ENCODE peak calls at places on chromosomes 4 and X, in seven cellular contexts. F is PC-3, R is GM23338, H is GM23248, E is PC-9, O is SK-N-SH, N is Karpas-422. Q is an unnamed sample. For H3K9me2, the result is how much of the 10 kb centered on the place peaks cover.

GRCh38 chr4:16194199-16194598 is 32.1 kb downstream of the TAPT1 start:
- DNase-seq in F (no peak), R (no peak), H (peak), E (no peak), O (no peak), N (no peak), Q (no peak)

GRCh38 chr4:187294861-187295260 is 571.2 kb upstream of the FAT1 start:
- DNase-seq in F (peak), R (no peak), H (no peak), E (no peak), O (no peak), N (no peak), Q (no peak)

GRCh38 chr4:1244978-1245471 is 3.9 kb downstream of the CTBP1 start:
- DNase-seq in F (no peak), R (no peak), H (no peak), E (no peak), O (no peak), N (no peak), Q (no peak)

GRCh38 chrX:45187731-45188130 is 12.9 kb downstream of the DIPK2B start:
- DNase-seq in F (peak), R (no peak), H (peak), E (no peak), O (no peak), N (no peak), Q (no peak)

GRCh38 chr4:152828122-152828521 is 48.4 kb downstream of the ARFIP1 start:
- DNase-seq in F (peak), R (no peak), H (no peak), E (no peak), O (no peak), N (no peak), Q (no peak)

GRCh38 chr4:2788101-2788500 is 4.8 kb upstream of the SH3BP2 start:
- DNase-seq in F (no peak), R (no peak), H (no peak), E (no peak), O (no peak), N (no peak), Q (no peak)

GRCh38 chr4:169225812-169226211 is 44.9 kb downstream of the SH3RF1 start:
- DNase-seq in F (peak), R (no peak), H (peak), E (peak), O (no peak), N (no peak), Q (peak)

GRCh38 chr4:1171306-1172227 is 816 bp downstream of the SPON2 start:
- DNase-seq in F (no peak), R (peak), H (peak), E (no peak), O (peak), N (no peak), Q (no peak)

GRCh38 chr4:107125496-107125895 is 89.4 kb upstream of the DKK2 start:
- DNase-seq in F (no peak), R (no peak), H (peak), E (no peak), O (no peak), N (no peak), Q (no peak)

GRCh38 chrX:8404958-8405357 is 59.7 kb upstream of the VCX3B start:
- DNase-seq in F (no peak), R (no peak), H (no peak), E (no peak), O (no peak), N (no peak), Q (no peak)

GRCh38 chr4:119585771-119586170 is 42.8 kb downstream of the PDE5A start:
- DNase-seq in F (peak), R (no peak), H (peak), E (no peak), O (no peak), N (peak), Q (no peak)

GRCh38 chr4:56671373-56671772 is 9.7 kb downstream of the HOPX start:
- DNase-seq in F (no peak), R (no peak), H (no peak), E (no peak), O (no peak), N (no peak), Q (no peak)

GRCh38 chr4:169070895-169071218 is 60.8 kb upstream of the CBR4 start:
- DNase-seq in F (peak), R (no peak), H (no peak), E (peak), O (no peak), N (no peak), Q (no peak)

GRCh38 chr4:107747748-107748486 is 27.9 kb upstream of the PAPSS1 start:
- DNase-seq in F (peak), R (no peak), H (no peak), E (no peak), O (no peak), N (no peak), Q (no peak)

GRCh38 chr4:99154658-99155342 is 10.7 kb upstream of the ADH4 start:
- DNase-seq in F (no peak), R (no peak), H (no peak), E (no peak), O (no peak), N (no peak), Q (no peak)
- H3K9me2 ChIP-seq in F (under half), R (under half), H (under half), E (under half), O (under half), N (under half), Q (under half)

DNA sequence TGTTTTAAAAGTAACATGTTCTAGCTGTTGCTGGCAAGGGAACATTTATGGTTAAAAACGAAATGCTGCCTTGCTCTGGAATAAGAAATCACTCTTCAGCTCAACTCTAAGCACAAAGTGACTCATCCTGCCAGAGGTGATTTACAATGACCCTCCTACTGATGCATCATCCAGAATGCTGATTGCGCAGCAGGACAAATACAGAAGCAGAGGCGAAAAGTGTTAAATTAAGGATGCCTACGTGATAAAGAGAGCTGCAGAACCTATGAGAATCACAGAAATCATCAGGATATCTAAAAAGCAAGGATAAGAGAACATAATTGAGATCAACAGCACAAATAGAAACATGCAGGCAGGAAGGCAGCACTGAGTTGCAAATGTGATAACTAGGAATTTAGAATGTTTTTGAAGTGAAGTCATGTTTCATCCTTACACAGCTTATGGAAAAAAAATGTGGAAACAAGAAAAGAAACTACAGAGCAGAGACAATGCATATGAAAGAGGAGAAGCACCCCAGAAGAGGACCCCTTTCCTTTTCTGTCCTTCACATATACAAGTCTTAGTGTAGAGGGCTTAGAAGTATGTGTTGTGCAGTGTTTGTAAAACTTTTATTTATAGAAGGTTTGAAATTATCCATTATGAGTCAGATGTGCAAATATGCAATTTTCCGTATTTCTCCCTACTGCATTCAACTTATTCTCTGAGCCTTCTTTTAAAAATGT is 188.4 kb downstream of the SLC7A11 start:
- DNase-seq in F (peak), R (no peak), H (peak), E (no peak), O (peak), N (no peak), Q (peak)
- H3K9me2 ChIP-seq in F (under half), R (under half), H (under half), E (under half), O (under half), N (under half), Q (under half)

GRCh38 chr4:6342530-6343293 is 73.1 kb downstream of the WFS1 start:
- DNase-seq in F (no peak), R (no peak), H (peak), E (no peak), O (peak), N (no peak), Q (no peak)
- H3K9me2 ChIP-seq in F (under half), R (under half), H (under half), E (under half), O (under half), N (under half), Q (under half)

GRCh38 chrX:113800955-113801354 is 782.9 kb upstream of the HTR2C start:
- DNase-seq in F (no peak), R (no peak), H (no peak), E (no peak), O (no peak), N (no peak), Q (no peak)

GRCh38 chrX:113804293-113804692 is 779.6 kb upstream of the HTR2C start:
- DNase-seq in F (no peak), R (peak), H (no peak), E (no peak), O (no peak), N (no peak), Q (no peak)

DNA sequence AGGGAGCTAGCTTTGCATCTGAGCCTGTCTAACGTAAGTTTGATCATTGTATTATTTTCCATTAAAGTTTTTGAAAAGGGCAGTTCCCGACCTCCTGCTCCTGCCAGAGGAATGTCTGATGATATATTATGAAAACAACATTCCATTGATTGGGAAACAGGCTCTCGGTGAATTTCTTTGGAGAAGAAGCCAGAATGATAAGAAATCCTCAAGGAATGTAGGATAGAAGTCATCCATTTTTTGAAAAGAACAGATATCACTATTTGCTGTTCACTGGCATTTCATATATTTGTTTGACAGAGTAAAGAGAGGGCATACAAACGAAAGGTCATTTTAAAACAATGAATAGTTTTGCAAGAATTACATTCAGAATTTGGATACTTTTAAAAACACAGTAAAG is 781.0 kb upstream of the HTR2C start:
- DNase-seq in F (no peak), R (no peak), H (no peak), E (no peak), O (no peak), N (no peak), Q (no peak)
- H3K9me2 ChIP-seq in F (under half), R (under half), H (under half), E (under half), O (under half), N (under half), Q (under half)